ENCODE peak calls at places on chromosomes 12 and 14, in seven cellular contexts. O is WTC11, S is HCT116, E is HepG2, X is GM12878, H is K562, T is H1. V is an unnamed sample.

GRCh38 chr12:93536111-93536765 is 36.2 kb upstream of the SOCS2 start:
- DNase-seq in O (no peak), S (no peak), E (no peak), X (no peak), H (no peak), T (no peak), V (no peak)

GRCh38 chr14:73173092-73173735 is 36.9 kb downstream of the PSEN1 start:
- DNase-seq in O (no peak), S (peak), E (peak), X (no peak), H (peak), T (no peak), V (peak)

GRCh38 chr12:32399045-32399372 is 349 bp upstream of the FGD4 start:
- DNase-seq in O (no peak), S (no peak), E (no peak), X (no peak), H (peak), T (no peak), V (no peak)

GRCh38 chr12:57340104-57340503 is 89.1 kb upstream of the STAC3 start:
- DNase-seq in O (no peak), S (no peak), E (no peak), X (no peak), H (peak), T (no peak), V (peak)

GRCh38 chr12:88150063-88150462 is 8.0 kb downstream of the TMTC3 start:
- DNase-seq in O (no peak), S (no peak), E (no peak), X (no peak), H (no peak), T (no peak), V (no peak)

GRCh38 chr12:55629058-55629841 is 7.4 kb upstream of the OR10P1 start:
- DNase-seq in O (no peak), S (no peak), E (no peak), X (no peak), H (no peak), T (no peak), V (no peak)

GRCh38 chr14:50354527-50354926 is 42.2 kb downstream of the CDKL1 start:
- DNase-seq in O (no peak), S (no peak), E (no peak), X (no peak), H (no peak), T (no peak), V (no peak)

GRCh38 chr12:132151145-132151765 is 7.0 kb downstream of the NOC4L start:
- DNase-seq in O (no peak), S (no peak), E (no peak), X (no peak), H (no peak), T (no peak), V (no peak)

GRCh38 chr12:8452976-8453616 is 2.7 kb upstream of the CLEC6A start:
- DNase-seq in O (no peak), S (no peak), E (no peak), X (no peak), H (no peak), T (no peak), V (no peak)

GRCh38 chr14:81751198-81751597 is 217.5 kb upstream of the SEL1L start:
- DNase-seq in O (no peak), S (no peak), E (no peak), X (no peak), H (no peak), T (no peak), V (no peak)

GRCh38 chr12:123398177-123398916 is 14.4 kb downstream of the KMT5A start:
- DNase-seq in O (no peak), S (no peak), E (no peak), X (no peak), H (no peak), T (no peak), V (no peak)

GRCh38 chr14:99687284-99688209 is 3.4 kb downstream of the CYP46A1 start:
- DNase-seq in O (peak), S (peak), E (peak), X (no peak), H (peak), T (no peak), V (no peak)

GRCh38 chr14:96117101-96117897 is 78.1 kb downstream of the C14orf132 start:
- DNase-seq in O (no peak), S (no peak), E (no peak), X (no peak), H (no peak), T (no peak), V (no peak)

GRCh38 chr12:93245543-93245942 is 132.2 kb upstream of the NUDT4 start:
- DNase-seq in O (no peak), S (no peak), E (no peak), X (peak), H (no peak), T (no peak), V (no peak)

GRCh38 chr12:130911933-130912332 is 40.1 kb downstream of the RAN start:
- DNase-seq in O (no peak), S (no peak), E (no peak), X (no peak), H (no peak), T (no peak), V (no peak)

GRCh38 chr14:21191809-21192446 is 36.1 kb upstream of the OR5AU1 start:
- DNase-seq in O (peak), S (peak), E (peak), X (no peak), H (peak), T (peak), V (peak)

GRCh38 chr12:106226884-106227640 is 20.8 kb downstream of the CKAP4 start:
- DNase-seq in O (no peak), S (peak), E (peak), X (no peak), H (peak), T (no peak), V (peak)

GRCh38 chr14:23285530-23286019 is 357 bp downstream of the HOMEZ start:
- DNase-seq in O (no peak), S (no peak), E (no peak), X (no peak), H (peak), T (no peak), V (no peak)

GRCh38 chr12:109476807-109477184 is 304 bp downstream of the KCTD10 start:
- DNase-seq in O (no peak), S (no peak), E (no peak), X (no peak), H (no peak), T (no peak), V (no peak)

GRCh38 chr12:92226961-92227360 is 81.3 kb upstream of the BTG1 start:
- DNase-seq in O (no peak), S (no peak), E (no peak), X (no peak), H (peak), T (no peak), V (no peak)

GRCh38 chr12:52390739-52391617 is 5.5 kb upstream of the KRT84 start:
- DNase-seq in O (peak), S (peak), E (peak), X (no peak), H (peak), T (no peak), V (peak)

GRCh38 chr12:104695453-104696148 is 238.9 kb downstream of the CHST11 start:
- DNase-seq in O (no peak), S (no peak), E (no peak), X (peak), H (no peak), T (no peak), V (no peak)

GRCh38 chr12:132250707-132251106 is 78.7 kb downstream of the GALNT9 start:
- DNase-seq in O (no peak), S (no peak), E (no peak), X (no peak), H (no peak), T (no peak), V (no peak)

GRCh38 chr12:98745578-98746391 is 100.7 kb downstream of the APAF1 start:
- DNase-seq in O (peak), S (no peak), E (no peak), X (no peak), H (no peak), T (no peak), V (no peak)

GRCh38 chr12:114274131-114274530 is 131.8 kb downstream of the TBX5 start:
- DNase-seq in O (no peak), S (no peak), E (no peak), X (no peak), H (no peak), T (no peak), V (no peak)

GRCh38 chr12:2640709-2641108 is 154.1 kb upstream of the FKBP4 start:
- DNase-seq in O (peak), S (peak), E (no peak), X (no peak), H (peak), T (no peak), V (no peak)

GRCh38 chr14:32203928-32204357 is 874 bp upstream of the RNU6-8 start:
- DNase-seq in O (no peak), S (no peak), E (peak), X (no peak), H (peak), T (no peak), V (no peak)
- TF ChIP-seq SP1 in O (no peak), S (no peak), E (no peak), X (no peak), H (no peak), T (no peak), V (no peak)

DNA sequence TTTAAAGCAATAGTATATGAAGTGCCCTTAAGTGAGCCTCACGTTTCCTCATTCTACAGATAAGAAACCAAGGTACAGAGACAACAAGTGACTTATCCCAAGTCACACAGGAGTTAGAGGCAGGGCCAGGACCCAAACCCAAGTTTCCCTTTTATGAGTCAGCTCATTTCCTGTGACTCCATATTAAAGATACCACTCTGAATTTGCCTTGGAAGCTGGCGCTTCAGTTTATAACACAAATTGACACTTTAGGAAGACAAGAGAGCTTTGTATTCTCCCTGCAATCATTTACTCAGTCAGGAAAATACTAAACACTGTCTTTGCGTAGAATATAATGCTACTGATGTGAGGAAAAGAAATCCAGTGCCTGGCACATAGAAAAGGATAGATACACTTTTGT is 43.2 kb downstream of the MYBPC1 start:
- DNase-seq in O (no peak), S (no peak), E (no peak), X (no peak), H (no peak), T (no peak), V (no peak)
- TF ChIP-seq SP1 in O (no peak), S (no peak), E (no peak), X (no peak), H (no peak), T (no peak), V (no peak)

GRCh38 chr14:92035890-92036289 is 4.0 kb downstream of the TRIP11 start:
- DNase-seq in O (no peak), S (no peak), E (no peak), X (no peak), H (no peak), T (no peak), V (no peak)
- TF ChIP-seq SP1 in O (no peak), S (no peak), E (no peak), X (no peak), H (no peak), T (no peak), V (no peak)

DNA sequence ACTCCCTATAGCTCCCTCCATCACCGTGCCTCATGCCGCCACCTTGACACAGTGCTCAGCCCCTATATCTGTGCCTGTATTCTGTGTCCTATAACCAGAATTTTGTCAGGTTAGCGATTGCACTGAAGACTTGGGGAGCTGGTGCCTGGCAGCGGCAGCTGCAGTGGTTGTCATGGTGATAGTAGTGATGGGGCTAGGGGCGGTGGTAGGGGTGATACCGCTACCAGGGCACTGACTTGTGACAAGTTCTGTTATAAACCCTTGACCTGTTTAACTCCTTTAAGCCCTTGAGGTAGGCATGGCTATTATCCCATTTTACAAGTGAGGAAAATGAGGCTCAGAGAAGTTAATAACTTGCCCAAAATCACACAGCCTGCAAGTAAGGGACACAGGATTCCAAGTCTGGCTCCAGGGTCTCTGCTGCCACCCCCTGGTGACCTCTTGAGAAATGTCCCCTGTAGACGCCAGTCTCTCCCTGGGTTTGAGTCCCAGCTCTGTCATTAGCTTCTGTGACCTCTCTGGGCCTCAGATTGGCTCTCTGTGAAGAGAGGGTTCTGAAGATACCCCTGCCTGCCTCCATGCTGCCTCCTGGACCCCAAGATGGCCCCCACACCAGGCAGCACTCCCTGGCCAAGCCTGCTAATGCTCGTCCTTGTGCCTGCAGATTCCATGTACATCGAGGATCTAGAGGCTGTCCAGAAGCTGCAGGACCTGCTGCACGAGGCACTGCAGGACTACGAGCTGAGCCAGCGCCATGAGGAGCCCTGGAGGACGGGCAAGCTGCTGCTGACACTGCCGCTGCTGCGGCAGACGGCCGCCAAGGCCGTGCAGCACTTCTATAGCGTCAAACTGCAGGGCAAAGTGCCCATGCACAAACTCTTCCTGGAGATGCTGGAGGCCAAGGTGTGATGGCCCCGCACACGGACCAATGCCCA is 121.9 kb downstream of the ESRRB start:
- DNase-seq in O (peak), S (no peak), E (no peak), X (no peak), H (peak), T (no peak), V (peak)
- TF ChIP-seq SP1 in O (no peak), S (no peak), E (no peak), X (no peak), H (no peak), T (no peak), V (no peak)

GRCh38 chr14:76375484-76375883 is 453 bp upstream of the ESRRB start:
- DNase-seq in O (no peak), S (peak), E (no peak), X (no peak), H (no peak), T (no peak), V (no peak)

GRCh38 chr14:76376409-76376877 is 506 bp downstream of the ESRRB start:
- DNase-seq in O (no peak), S (no peak), E (no peak), X (no peak), H (no peak), T (no peak), V (no peak)

GRCh38 chr14:76376878-76377523 is 1.1 kb downstream of the ESRRB start:
- DNase-seq in O (no peak), S (no peak), E (no peak), X (no peak), H (no peak), T (no peak), V (peak)

GRCh38 chr14:76377675-76378074 is 1.7 kb downstream of the ESRRB start:
- DNase-seq in O (no peak), S (no peak), E (no peak), X (no peak), H (no peak), T (no peak), V (no peak)

DNA sequence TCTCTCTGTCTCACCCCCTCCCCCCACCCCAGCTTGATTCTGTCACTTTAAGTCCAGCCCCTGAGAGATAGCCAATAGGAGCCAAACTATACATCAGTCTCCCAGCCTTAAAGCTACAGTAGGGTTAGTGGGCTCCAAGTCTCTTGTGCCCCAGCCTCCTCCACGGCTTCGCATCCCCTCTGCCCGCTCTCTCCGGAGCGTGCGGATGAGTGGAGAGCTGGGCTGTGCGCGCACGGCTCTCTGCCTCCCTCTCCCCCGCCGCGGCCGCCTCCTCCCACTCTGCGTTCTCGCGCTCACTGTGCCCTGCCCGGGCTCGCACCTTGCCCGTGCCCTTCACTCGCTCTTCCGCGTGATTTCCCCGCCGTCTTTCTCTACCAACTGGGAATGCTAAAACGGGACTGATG is at the start of gene ESRRB:
- DNase-seq in O (peak), S (peak), E (no peak), X (no peak), H (no peak), T (peak), V (peak)
- TF ChIP-seq SP1 in O (no peak), S (peak), E (no peak), X (no peak), H (no peak), T (no peak), V (no peak)

GRCh38 chr12:3999904-4000303 is 126.7 kb upstream of the PARP11 start:
- DNase-seq in O (no peak), S (no peak), E (no peak), X (no peak), H (no peak), T (no peak), V (no peak)
- TF ChIP-seq SP1 in O (no peak), S (no peak), E (no peak), X (no peak), H (no peak), T (no peak), V (no peak)

DNA sequence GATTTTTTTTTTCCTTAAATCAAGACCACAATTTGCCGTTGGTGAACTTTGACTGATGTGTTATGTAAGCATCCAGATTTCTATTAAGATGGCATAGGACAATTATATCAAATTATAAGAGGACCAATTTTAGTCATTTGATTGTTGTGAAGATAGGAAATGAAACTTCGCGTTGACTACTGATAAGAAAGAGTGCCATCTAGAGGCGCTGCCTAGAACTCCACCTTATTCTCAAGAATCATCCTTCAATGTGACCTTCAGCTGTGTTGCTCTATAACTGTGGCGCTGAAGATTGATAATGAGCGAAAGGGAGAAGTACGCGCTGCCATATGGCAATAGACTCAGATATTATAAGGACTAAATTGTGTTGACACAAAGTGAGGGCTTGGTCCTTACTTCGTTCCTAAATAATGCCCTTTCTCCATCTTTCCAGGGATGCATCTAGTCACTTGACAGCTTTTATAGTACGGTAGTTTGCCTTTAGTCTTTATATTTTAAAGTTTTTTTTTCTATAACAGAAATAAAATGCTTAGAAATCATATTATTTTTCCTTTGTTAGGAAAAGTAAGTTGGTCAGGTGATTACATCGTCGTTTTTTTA is 350.8 kb upstream of the STXBP6 start:
- DNase-seq in O (peak), S (no peak), E (peak), X (no peak), H (peak), T (no peak), V (peak)
- TF ChIP-seq SP1 in O (no peak), S (no peak), E (no peak), X (no peak), H (no peak), T (no peak), V (no peak)

GRCh38 chr12:6277982-6278438 is 32.5 kb upstream of the PLEKHG6 start:
- DNase-seq in O (no peak), S (no peak), E (no peak), X (no peak), H (no peak), T (no peak), V (no peak)
- TF ChIP-seq SP1 in O (no peak), S (no peak), E (no peak), X (no peak), H (no peak), T (no peak), V (no peak)

GRCh38 chr14:71382315-71382714 is 475.1 kb downstream of the PCNX1 start:
- DNase-seq in O (no peak), S (no peak), E (no peak), X (no peak), H (no peak), T (no peak), V (no peak)

GRCh38 chr14:71381814-71382213 is 474.6 kb downstream of the PCNX1 start:
- DNase-seq in O (no peak), S (no peak), E (no peak), X (no peak), H (no peak), T (no peak), V (no peak)

GRCh38 chr14:71377099-71377498 is 469.8 kb downstream of the PCNX1 start:
- DNase-seq in O (no peak), S (no peak), E (no peak), X (no peak), H (no peak), T (no peak), V (no peak)

GRCh38 chr14:71383510-71383909 is 476.3 kb downstream of the PCNX1 start:
- DNase-seq in O (no peak), S (no peak), E (no peak), X (no peak), H (no peak), T (no peak), V (no peak)

DNA sequence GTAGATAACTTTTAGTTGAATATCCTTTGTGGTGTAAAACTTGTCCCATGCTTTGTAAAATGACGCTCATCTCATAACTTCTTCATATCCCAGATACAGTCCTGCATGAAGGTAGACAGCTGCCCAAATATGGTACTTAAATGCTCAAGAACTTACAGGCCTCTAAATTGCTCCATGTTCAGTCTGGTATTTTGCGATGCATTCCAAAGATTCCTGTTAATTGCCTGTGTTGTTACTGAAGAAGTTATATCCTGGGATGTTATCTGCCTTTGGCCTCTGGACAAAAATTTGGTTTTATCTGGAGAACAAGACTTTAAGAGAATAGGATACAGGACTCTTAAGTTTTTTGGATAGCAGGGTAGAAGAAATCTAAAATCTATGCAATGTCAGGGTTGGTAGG is 473.0 kb downstream of the PCNX1 start:
- DNase-seq in O (no peak), S (no peak), E (no peak), X (no peak), H (no peak), T (no peak), V (no peak)
- TF ChIP-seq SP1 in O (no peak), S (no peak), E (no peak), X (no peak), H (no peak), T (no peak), V (no peak)